ENCODE peak calls at places on chromosome 21, in five cellular contexts. E is body of pancreas, I is kidney epithelial cell, J is PC-9, L is choroid plexus epithelial cell. H is an unnamed sample.

GRCh38 chr21:35953570-35953969 is 106.8 kb downstream of the SETD4 start:
- DNase-seq in E (no peak), I (no peak), J (no peak), L (peak), H (no peak)

GRCh38 chr21:44271558-44271957 is 9.9 kb upstream of the DNMT3L start:
- DNase-seq in E (no peak), L (no peak), I (no peak), J (no peak), H (no peak)

GRCh38 chr21:45849651-45850050 is 131.9 kb upstream of the COL6A1 start:
- DNase-seq in I (no peak), J (no peak), E (no peak), L (no peak), H (no peak)

GRCh38 chr21:35043549-35043948 is 5.6 kb downstream of the RUNX1 start:
- DNase-seq in L (no peak), I (no peak), E (no peak), J (no peak), H (no peak)

GRCh38 chr21:45004481-45005263 is 64.8 kb downstream of the SLX9 start:
- DNase-seq in J (no peak), E (peak), L (no peak), I (no peak), H (no peak)

GRCh38 chr21:43984905-43985689 is 27.0 kb upstream of the TRAPPC10 start:
- DNase-seq in J (no peak), I (no peak), L (peak), E (no peak), H (no peak)

GRCh38 chr21:7933923-7934322 is 2587.5 kb upstream of the TPTE start:
- DNase-seq in E (no peak), J (no peak), I (no peak), L (no peak), H (no peak)

GRCh38 chr21:34891610-34891943 is 157.5 kb downstream of the RUNX1 start:
- DNase-seq in I (no peak), J (no peak), L (no peak), E (no peak), H (no peak)

GRCh38 chr21:39633043-39633442 is 20.3 kb downstream of the B3GALT5 start:
- DNase-seq in L (peak), E (no peak), I (peak), J (peak), H (peak)

GRCh38 chr21:46151261-46151988 is 4.0 kb downstream of the FTCD start:
- DNase-seq in J (no peak), I (no peak), L (no peak), E (peak), H (no peak)

GRCh38 chr21:35438643-35439404 is 389.7 kb upstream of the RUNX1 start:
- DNase-seq in L (peak), E (peak), I (no peak), J (no peak), H (no peak)

GRCh38 chr21:44602474-44602871 is 2.1 kb downstream of the KRTAP10-7 start:
- DNase-seq in E (no peak), I (no peak), J (no peak), L (no peak), H (no peak)

GRCh38 chr21:45780647-45781046 is 137.1 kb downstream of the PCBP3 start:
- DNase-seq in L (no peak), J (no peak), I (no peak), E (no peak), H (no peak)

GRCh38 chr21:44904141-44904923 is 16.4 kb downstream of the ITGB2 start:
- DNase-seq in E (no peak), J (no peak), L (no peak), I (no peak), H (no peak)

GRCh38 chr21:46603228-46603627 is 1.7 kb downstream of the S100B start:
- DNase-seq in L (no peak), J (no peak), I (no peak), E (no peak), H (no peak)

GRCh38 chr21:17602874-17603273 is 9.8 kb downstream of the BTG3 start:
- DNase-seq in L (peak), J (peak), I (no peak), E (no peak), H (peak)

GRCh38 chr21:31429500-31429899 is 85.4 kb upstream of the TIAM1 start:
- DNase-seq in I (no peak), J (no peak), L (no peak), E (no peak), H (no peak)

GRCh38 chr21:43903451-43904091 is 38.5 kb downstream of the AGPAT3 start:
- DNase-seq in I (no peak), J (no peak), L (no peak), E (no peak), H (peak)

GRCh38 chr21:17231771-17232170 is 281.1 kb upstream of the CXADR start:
- DNase-seq in E (no peak), L (peak), J (no peak), I (no peak), H (peak)

GRCh38 chr21:34526618-34527290 is 14.7 kb upstream of the KCNE1 start:
- DNase-seq in L (peak), I (peak), J (peak), E (peak), H (peak)

GRCh38 chr21:41321211-41321907 is 4.8 kb downstream of the FAM3B start:
- DNase-seq in J (no peak), E (peak), I (no peak), L (no peak), H (no peak)

GRCh38 chr21:44767834-44768831 is 33.5 kb downstream of the UBE2G2 start:
- DNase-seq in J (no peak), L (no peak), I (no peak), E (no peak), H (no peak)

GRCh38 chr21:45294509-45295291 is 7.0 kb upstream of the POFUT2 start:
- DNase-seq in I (peak), J (no peak), L (peak), E (peak), H (peak)

GRCh38 chr21:44918107-44918470 is 2.6 kb downstream of the ITGB2 start:
- DNase-seq in J (no peak), E (no peak), L (no peak), I (no peak), H (no peak)

GRCh38 chr21:46325073-46325912 is 1.3 kb downstream of the PCNT start:
- DNase-seq in L (peak), I (no peak), J (no peak), E (peak), H (peak)

GRCh38 chr21:33359446-33359845 is 34.7 kb downstream of the IFNAR1 start:
- DNase-seq in I (no peak), E (no peak), J (no peak), L (no peak), H (no peak)

GRCh38 chr21:33364830-33365229 is 38.4 kb upstream of the IFNGR2 start:
- DNase-seq in J (no peak), I (no peak), L (no peak), E (no peak), H (no peak)

GRCh38 chr21:33362044-33362555 is 37.3 kb downstream of the IFNAR1 start:
- DNase-seq in E (peak), J (no peak), I (no peak), L (peak), H (no peak)

GRCh38 chr21:33360281-33360680 is 35.5 kb downstream of the IFNAR1 start:
- DNase-seq in I (no peak), J (no peak), L (peak), E (no peak), H (peak)

DNA sequence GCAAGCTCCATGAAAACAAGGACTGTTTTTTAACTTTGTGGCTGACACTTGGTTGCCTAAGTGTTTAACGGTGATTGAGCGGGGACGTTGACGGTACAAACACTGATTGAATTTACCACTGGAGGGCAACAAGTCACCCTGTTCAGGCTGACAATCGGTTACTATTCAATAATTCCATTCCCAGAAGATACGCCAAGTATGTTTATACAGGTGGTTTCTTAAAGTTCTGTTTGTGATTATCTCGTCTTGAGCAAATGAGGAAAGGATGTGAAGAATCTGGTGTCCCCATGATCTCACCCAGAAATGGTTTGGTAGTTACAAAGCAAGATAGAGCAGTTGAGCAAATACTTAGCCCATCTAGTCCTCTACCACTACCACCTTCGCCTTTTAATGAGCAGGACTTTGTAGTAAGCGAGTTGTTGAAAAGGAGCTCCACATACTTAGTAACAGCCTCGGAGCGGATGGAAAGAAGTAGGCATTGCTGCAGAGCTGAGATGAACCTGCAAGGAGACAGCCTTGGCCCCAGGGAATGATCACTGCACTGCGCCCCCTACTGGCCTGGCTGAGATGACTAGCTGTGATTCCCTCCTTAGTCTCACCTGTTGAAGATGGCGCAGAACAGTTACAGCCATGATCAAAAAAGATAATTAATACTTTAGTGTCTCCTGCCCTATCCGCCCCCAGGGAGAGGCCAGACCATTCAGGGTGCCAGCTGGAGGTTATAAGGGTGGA is 36.3 kb downstream of the IFNAR1 start:
- DNase-seq in E (peak), J (no peak), I (peak), L (peak), H (peak)
- H3K4me3 ChIP-seq in E (no peak), J (no peak), I (no peak), L (no peak), H (peak)

GRCh38 chr21:28865488-28866186 is 127.0 kb downstream of the LTN1 start:
- DNase-seq in E (no peak), L (no peak), I (no peak), J (no peak), H (no peak)

GRCh38 chr21:28875078-28875477 is 117.6 kb downstream of the LTN1 start:
- DNase-seq in L (no peak), J (no peak), I (no peak), E (no peak), H (no peak)

GRCh38 chr21:28872218-28872617 is 120.5 kb downstream of the LTN1 start:
- DNase-seq in E (no peak), L (no peak), I (no peak), J (no peak), H (no peak)

GRCh38 chr21:28867401-28867800 is 125.3 kb downstream of the LTN1 start:
- DNase-seq in I (no peak), L (peak), J (no peak), E (no peak), H (no peak)

DNA sequence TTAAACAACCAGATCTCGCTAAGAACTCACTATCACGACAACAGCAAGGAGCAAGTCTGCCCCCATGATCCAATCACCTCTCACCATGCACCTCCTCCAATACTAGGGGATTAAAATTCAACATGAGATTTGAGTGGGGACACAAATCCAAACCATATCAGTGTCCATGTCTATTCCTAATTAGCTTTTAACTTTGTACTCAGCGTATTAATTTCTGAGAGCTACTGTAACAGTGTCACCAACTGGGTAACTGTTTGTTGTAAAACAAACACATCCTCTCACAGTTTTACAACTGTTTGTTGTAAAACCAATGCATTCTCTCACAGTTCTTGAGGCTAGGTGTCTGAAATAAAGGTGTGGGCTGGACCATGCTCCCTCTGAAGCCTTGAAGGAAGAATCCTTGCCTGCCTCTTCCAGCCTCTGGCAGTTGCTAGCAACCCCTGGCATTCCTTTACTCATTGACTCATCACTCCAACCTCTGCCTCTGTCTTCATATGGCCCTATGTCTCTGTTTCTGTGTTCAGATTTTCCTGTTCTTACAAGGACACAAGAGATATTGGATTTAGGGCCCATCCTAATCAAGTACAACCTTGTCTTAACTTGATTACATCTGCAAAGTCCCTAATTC is 121.2 kb downstream of the LTN1 start:
- DNase-seq in J (no peak), I (no peak), E (no peak), L (peak), H (peak)
- TF ChIP-seq CTCF in J (no peak), I (no peak), E (no peak), L (no peak), H (no peak)

GRCh38 chr21:33069994-33070811 is at the start of gene OLIG1:
- DNase-seq in I (no peak), J (no peak), L (peak), E (peak), H (peak)
- H3K4me3 ChIP-seq in I (no peak), J (no peak), L (no peak), E (peak), H (no peak)

GRCh38 chr21:20874202-20874601 is 124.0 kb upstream of the NCAM2 start:
- DNase-seq in J (no peak), I (no peak), L (no peak), E (no peak), H (no peak)

GRCh38 chr21:20877976-20878375 is 120.2 kb upstream of the NCAM2 start:
- DNase-seq in I (no peak), J (no peak), E (no peak), L (no peak), H (no peak)

DNA sequence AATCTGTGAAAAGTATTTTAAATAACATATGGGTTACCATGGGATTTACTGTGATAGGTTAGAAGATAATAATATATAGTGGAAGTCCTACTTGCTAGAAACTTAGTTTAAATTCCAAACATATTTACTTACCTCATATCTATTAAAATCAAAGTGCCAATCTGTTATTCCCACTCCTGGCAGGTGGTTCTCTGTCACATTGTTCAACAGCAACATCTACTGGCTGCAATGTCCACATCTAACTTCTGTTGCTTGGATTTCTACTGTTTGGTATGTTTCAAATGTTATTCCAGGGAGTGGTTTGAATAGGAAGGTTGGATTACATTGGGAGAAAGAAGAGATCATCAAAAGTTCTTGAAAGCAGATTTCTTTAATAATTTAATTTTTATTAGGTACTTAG is 122.5 kb upstream of the NCAM2 start:
- DNase-seq in J (no peak), I (no peak), L (peak), E (no peak), H (no peak)
- TF ChIP-seq CTCF in J (no peak), I (peak), L (peak), E (no peak), H (no peak)

DNA sequence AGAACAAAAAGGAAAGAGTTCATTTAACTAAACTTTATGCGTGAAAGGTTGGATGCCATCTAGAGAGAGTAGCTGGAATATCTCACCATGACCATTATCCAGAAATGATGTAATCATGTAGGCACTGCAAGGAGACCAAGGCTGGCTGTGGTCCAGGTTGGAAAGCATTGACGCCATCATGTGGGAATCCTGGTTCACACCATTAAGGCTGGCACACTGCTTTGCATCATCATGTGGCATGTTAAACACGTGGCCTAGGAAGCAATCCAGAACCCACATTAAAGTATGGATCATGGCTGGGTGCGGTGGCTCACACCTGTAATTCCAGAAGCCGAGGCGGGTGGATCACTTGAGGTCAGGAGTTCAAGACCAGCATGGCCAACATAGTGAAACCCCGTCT is 4.3 kb downstream of the ADAMTS1 start:
- DNase-seq in E (peak), L (peak), I (no peak), J (no peak), H (peak)
- H3K4me3 ChIP-seq in E (no peak), L (no peak), I (no peak), J (no peak), H (peak)

GRCh38 chr21:38170283-38170682 is 86.5 kb upstream of the KCNJ15 start:
- DNase-seq in J (no peak), E (no peak), I (no peak), L (peak), H (peak)
- TF ChIP-seq CTCF in J (no peak), E (peak), I (peak), L (peak), H (peak)

DNA sequence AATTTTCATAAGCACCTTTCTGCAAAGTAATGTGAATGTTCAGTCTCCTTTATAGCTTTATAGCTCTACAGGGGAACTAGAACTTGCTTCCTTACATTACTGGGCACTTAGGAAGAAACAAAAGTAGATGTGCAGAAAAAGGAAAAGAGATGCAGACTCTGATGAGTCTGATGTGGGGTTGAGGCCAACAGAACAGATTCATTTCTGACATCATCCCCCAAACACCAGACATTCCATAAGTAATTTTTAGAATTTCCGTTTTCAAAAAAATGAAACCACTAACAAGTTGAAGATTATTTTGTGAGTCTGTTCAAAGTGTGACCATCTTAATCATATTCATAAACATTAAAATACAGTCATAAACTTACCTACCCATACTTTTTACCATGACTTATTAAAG is 96.0 kb downstream of the NRIP1 start:
- DNase-seq in I (no peak), L (peak), J (no peak), E (no peak), H (no peak)
- H3K4me3 ChIP-seq in I (no peak), L (no peak), J (no peak), E (no peak), H (no peak)

DNA sequence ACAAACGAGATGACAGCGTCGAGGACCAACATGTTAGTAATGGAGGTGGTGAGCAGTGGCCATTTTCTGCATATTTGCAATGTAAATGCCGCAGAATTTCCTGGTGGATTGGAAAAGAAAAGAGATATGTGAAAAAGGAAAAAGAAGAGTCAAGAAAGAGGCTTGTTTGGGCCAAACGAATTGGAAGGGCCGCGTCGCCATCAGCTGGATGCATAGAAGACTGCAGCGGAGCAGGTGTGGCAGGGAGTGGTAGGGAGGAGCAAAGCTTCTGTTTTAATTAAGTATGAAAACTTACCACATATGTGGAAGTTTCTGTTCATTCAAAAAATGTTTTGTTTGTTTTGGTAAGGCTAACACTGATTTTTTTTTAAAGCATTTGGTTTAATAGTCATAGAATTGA is 690.7 kb downstream of the NCAM2 start:
- DNase-seq in E (no peak), J (no peak), L (peak), I (no peak), H (peak)
- TF ChIP-seq CTCF in E (no peak), J (no peak), L (peak), I (peak), H (peak)

DNA sequence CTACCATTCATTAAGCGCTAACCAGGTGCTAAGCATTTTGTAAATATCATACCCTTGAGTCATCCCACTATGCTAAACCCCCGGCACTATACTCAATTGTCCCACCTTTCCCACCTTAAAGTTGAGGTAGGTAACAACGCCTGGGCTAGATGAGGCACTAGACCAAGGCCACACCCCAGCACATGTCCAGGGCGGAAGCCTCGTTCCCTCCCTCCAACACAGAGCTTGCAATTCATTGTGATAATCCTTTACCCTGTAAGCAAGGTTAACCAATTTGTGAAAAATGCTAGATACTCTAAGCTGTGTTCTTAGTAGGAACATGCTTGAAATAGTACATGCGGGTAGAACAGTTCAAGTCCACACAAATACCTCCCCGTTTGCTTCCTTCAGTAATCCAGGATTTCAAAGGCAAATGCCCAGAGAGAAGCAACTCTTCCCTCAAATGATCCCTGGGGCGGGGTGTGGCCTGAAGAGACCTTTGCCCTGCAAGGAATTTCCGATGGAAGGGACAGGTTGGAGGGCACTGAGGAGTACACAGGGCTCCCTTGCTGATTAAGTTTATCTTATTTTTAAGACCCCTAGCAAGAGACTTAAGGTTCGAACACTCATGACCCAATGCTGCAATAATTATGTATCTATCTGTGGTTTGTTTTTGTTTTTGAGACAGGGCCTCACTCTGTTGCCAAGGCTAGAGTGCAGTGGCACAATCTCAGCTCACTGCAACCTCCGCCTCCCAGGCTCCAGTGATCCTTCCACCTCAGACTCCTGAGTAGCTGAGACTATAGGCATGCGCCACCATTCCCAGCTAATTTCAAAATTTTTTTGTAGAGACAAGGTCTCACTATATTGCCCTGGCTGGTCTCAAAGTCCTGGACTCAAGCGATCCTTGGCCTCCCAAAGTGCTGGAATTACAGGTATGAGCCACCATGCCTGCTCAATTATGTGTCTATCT is 2.6 kb downstream of the RSPH1 start:
- DNase-seq in L (no peak), I (no peak), E (no peak), J (no peak), H (no peak)
- H3K4me3 ChIP-seq in L (no peak), I (no peak), E (no peak), J (no peak), H (no peak)

H was measured in fibroblast of villous mesenchyme.